ENCODE peak calls at places on chromosome 15, in six cellular contexts. F is MCF 10A, V is body of pancreas, B is progenitor cell of endocrine pancreas, O is AG09309, C is A549. E is an unnamed sample.

GRCh38 chr15:36356978-36357582 is 222.3 kb upstream of the CDIN1 start:
- DNase-seq in C (no peak), B (no peak), O (peak; percentile 49), F (no peak), V (no peak), E (no peak)

GRCh38 chr15:60737217-60737616 is 258.3 kb upstream of the ICE2 start:
- DNase-seq in C (no peak), B (no peak), V (no peak), F (no peak), O (no peak), E (no peak)

GRCh38 chr15:35179739-35180138 is 94.6 kb upstream of the NANOGP8 start:
- DNase-seq in C (no peak), V (no peak), B (no peak), F (no peak), O (no peak), E (no peak)

GRCh38 chr15:34055868-34056595 is 17.0 kb upstream of the AVEN start:
- DNase-seq in V (no peak), C (no peak), F (no peak), O (peak; percentile 78), B (no peak), E (no peak)

GRCh38 chr15:70486451-70487379 is 276.6 kb downstream of the UACA start:
- DNase-seq in C (no peak), F (peak; percentile 93), O (peak; percentile 84), B (no peak), V (no peak), E (no peak)

GRCh38 chr15:61122624-61123375 is 106.3 kb downstream of the RORA start:
- DNase-seq in V (no peak), C (no peak), F (no peak), B (no peak), O (no peak), E (no peak)

GRCh38 chr15:29403778-29404177 is 134.2 kb upstream of the NSMCE3 start:
- DNase-seq in O (no peak), C (no peak), F (no peak), B (no peak), V (peak; percentile 24), E (no peak)

GRCh38 chr15:28918141-28918983 is 32.6 kb downstream of the APBA2 start:
- DNase-seq in C (peak; percentile 65), F (no peak), B (peak; percentile 32), V (no peak), O (no peak), E (no peak)

GRCh38 chr15:101156509-101157159 is 95.2 kb downstream of the CHSY1 start:
- DNase-seq in F (no peak), C (no peak), B (no peak), V (no peak), O (peak; percentile 59), E (no peak)

GRCh38 chr15:101047301-101047781 is 128.2 kb downstream of the LRRK1 start:
- DNase-seq in B (no peak), V (no peak), F (no peak), O (no peak), C (no peak), E (no peak)

GRCh38 chr15:37100109-37100873 is at the start of gene MEIS2:
- DNase-seq in C (peak; percentile 79), V (peak; percentile 92), O (peak; percentile 87), B (peak; percentile 78), F (peak; percentile 85), E (peak; percentile 65)

GRCh38 chr15:82533801-82534200 is 6.5 kb downstream of the RPS17 start:
- DNase-seq in V (no peak), F (no peak), B (no peak), O (no peak), C (no peak), E (no peak)

DNA sequence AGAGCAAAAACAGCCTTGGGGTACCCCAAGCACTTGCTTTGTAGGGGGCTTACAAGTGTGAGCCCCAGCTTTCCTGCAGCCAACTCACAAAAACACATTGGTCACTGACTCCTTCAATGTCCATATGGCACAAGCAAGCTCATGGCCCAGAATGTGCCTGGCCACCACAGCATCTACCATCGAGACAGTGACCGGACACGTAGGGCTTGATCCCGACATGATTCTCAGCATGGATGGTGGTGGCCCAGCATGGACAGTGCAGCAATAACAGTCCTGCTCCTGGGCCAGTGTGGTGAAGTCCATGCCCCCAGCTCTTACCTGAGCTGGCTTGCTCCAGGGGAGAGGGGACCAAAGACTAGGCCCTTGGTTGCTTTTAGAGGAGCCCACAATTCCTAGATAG is 6.0 kb downstream of the UNC45A start:
- DNase-seq in F (no peak), B (no peak), C (no peak), O (no peak), V (no peak), E (no peak)
- TF ChIP-seq CTCF in F (no peak), B (no peak), C (no peak), O (no peak), V (no peak), E (no peak)

DNA sequence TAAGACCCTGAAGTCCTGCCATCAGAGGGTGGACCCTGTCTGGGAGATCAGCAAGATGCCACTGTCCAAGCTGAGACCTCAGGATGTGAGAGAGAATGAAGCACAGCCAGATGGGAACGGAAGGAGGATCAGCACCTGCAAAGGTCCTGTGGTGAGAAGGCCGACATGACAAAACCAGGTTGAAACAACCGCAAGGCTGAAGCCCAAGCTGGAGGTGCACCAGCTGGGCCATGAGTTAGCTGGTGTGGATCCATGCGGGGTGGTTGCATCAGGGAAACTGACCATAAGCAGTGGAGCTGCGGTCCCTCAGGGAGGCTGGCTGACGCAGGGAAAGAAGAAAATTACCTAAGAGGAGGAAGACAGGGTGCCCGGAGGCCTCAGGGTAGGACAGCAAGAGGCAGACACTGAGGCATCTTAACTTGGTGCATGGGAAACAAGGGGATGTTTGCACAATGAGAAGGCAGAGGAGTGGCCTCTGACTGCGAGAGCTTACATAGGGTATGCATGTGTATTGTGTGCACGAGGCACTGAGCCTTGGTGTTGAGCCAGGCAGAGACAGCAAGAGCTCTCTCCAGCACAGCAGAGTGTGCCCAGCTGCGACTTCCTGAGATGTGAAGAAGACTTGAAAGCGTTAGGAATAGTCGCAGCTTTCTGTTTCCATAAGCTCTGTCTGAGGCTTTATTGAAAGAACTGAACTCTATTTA is 497.7 kb downstream of the OCA2 start:
- DNase-seq in C (no peak), F (no peak), B (no peak), V (no peak), O (no peak), E (no peak)
- TF ChIP-seq CTCF in C (no peak), F (no peak), B (no peak), V (no peak), O (no peak), E (no peak)

GRCh38 chr15:72685301-72685924 is 569 bp downstream of the HIGD2B start:
- DNase-seq in C (peak; percentile 26), O (no peak), V (no peak), F (peak; percentile 0), B (no peak), E (no peak)
- TF ChIP-seq CTCF in C (no peak), O (no peak), V (no peak), F (no peak), B (no peak), E (no peak)

DNA sequence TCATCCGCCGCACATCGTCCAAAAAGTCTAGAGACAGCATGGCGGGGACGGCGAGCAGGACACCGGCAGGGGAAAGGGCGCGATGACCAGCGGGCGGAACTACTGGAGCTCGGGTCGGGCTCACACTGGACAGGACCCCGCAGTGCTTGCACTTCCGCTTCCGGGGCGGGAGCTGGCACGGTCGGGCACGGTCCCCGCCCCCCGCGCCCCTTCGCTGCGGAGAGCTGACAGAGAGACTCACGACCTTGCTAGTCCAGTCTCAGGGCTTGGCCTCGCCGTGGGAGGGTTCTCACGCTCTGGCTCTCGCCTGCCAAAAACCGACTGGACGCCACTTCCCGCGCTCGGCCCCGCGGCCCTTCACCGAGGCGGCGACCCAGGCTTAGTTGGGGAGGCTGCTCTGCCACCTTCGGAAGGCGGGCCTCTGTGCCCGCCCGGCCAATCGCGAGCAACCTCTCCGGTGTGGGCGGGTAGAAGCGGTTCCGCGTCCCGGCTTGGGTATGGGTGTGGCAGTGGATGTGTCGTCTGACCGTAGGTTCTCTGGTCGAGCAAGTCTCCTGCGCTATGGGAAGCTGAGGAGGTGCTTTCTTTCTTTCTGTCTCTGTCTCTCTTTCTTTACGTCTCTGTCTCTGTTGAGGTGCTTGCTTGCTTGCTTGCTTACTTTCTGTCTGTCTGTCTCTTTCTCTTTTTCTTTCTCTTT is at the start of gene SEC11A:
- DNase-seq in B (peak; percentile 89), F (peak; percentile 96), C (peak; percentile 100), V (peak; percentile 94), O (peak; percentile 71), E (peak; percentile 85)
- TF ChIP-seq CTCF in B (no peak), F (no peak), C (no peak), V (no peak), O (no peak), E (no peak)

GRCh38 chr15:88489321-88489720 is 21.8 kb downstream of the MRPS11 start:
- DNase-seq in O (no peak), F (no peak), B (no peak), C (no peak), V (no peak), E (no peak)
- TF ChIP-seq CTCF in O (no peak), F (no peak), B (no peak), C (no peak), V (no peak), E (no peak)

DNA sequence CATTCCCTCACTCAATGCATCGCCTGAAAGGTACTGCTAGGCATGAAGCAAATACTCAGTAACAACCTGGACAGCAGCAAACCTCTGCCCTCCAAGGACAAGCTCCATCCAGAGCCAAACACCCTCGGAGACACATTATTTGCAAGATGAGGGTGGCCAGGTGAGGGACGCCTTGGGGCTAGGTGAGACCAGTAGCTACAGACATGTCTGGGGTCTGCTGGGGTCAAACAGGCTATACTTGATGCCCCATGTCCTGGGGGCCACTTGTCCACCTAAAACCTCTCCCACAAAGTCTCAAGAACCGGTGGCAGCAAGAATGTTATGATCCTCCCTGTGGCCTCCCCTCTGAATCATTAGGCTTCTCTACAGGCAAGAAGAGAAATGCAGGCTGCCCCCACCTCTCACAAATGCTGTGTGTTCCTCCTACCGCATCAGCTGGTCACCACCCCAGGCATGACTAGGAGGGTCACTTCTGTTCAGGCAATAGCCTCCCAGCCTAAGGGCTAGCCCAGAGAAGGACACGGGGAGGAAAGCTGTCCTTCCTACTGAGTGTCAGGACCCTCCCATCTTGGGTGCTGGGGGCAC is 54.3 kb downstream of the TBC1D2B start:
- DNase-seq in V (no peak), F (no peak), O (no peak), B (no peak), C (no peak), E (no peak)
- TF ChIP-seq CTCF in V (no peak), F (no peak), O (no peak), B (no peak), C (no peak), E (no peak)